ENCODE peak calls at places on chromosomes 12 and 14, in eight cellular contexts. Q is tibial artery; A is body of pancreas; W is fibroblast of mammary gland; T is naive thymus-derived CD4-positive, alpha-beta T cell; P is nephron progenitor cell; Z is LoVo; V is activated CD4-positive, alpha-beta T cell treated with anti-CD3 and anti-CD28 coated beads, Interleukin-2, amount 10 ng/mL, durations not matched to agents 7 days and 5 days. S is an unnamed sample.

GRCh38 chr14:89479802-89480201 is 62.8 kb upstream of the FOXN3 start:
- DNase-seq in Q (no peak), A (no peak), W (peak), T (no peak), P (no peak), Z (no peak), V (no peak), S (no peak)

GRCh38 chr14:56715938-56716337 is 94.3 kb downstream of the OTX2 start:
- DNase-seq in Q (no peak), A (no peak), W (no peak), T (no peak), P (no peak), Z (no peak), V (no peak), S (no peak)

GRCh38 chr12:46367351-46368029 is 5.1 kb downstream of the SLC38A2 start:
- DNase-seq in Q (no peak), A (no peak), W (no peak), T (no peak), P (no peak), Z (no peak), V (no peak), S (no peak)

GRCh38 chr14:20415723-20416622 is 2.7 kb upstream of the TEP1 start:
- DNase-seq in Q (peak), A (no peak), W (peak), T (peak), P (no peak), Z (peak), V (peak), S (peak)

GRCh38 chr12:119476951-119477350 is 116.6 kb upstream of the TMEM233 start:
- DNase-seq in Q (no peak), A (no peak), W (no peak), T (no peak), P (no peak), Z (no peak), V (no peak), S (no peak)

GRCh38 chr14:34324363-34324795 is 137.7 kb downstream of the SPTSSA start:
- DNase-seq in Q (no peak), A (peak), W (peak), T (no peak), P (peak), Z (peak), V (peak), S (no peak)

GRCh38 chr12:39102474-39103209 is 197.3 kb upstream of the CPNE8 start:
- DNase-seq in Q (no peak), A (no peak), W (peak), T (no peak), P (no peak), Z (no peak), V (no peak), S (peak)

GRCh38 chr12:73935817-73936216 is 601.8 kb upstream of the ATXN7L3B start:
- DNase-seq in Q (no peak), A (no peak), W (no peak), T (no peak), P (no peak), Z (no peak), V (no peak), S (no peak)

GRCh38 chr12:9951026-9951652 is 19.0 kb upstream of the CLEC2A start:
- DNase-seq in Q (no peak), A (no peak), W (no peak), T (peak), P (no peak), Z (no peak), V (peak), S (no peak)

GRCh38 chr12:46524778-46525177 is 152.2 kb upstream of the SLC38A2 start:
- DNase-seq in Q (peak), A (peak), W (peak), T (no peak), P (no peak), Z (no peak), V (no peak), S (no peak)

GRCh38 chr12:45268672-45269406 is 52.9 kb downstream of the ANO6 start:
- DNase-seq in Q (peak), A (peak), W (peak), T (no peak), P (peak), Z (peak), V (no peak), S (no peak)

GRCh38 chr12:7588703-7589329 is 76.9 kb downstream of the APOBEC1 start:
- DNase-seq in Q (peak), A (peak), W (peak), T (peak), P (no peak), Z (peak), V (peak), S (no peak)

GRCh38 chr12:19012965-19013364 is 116.6 kb upstream of the PLEKHA5 start:
- DNase-seq in Q (no peak), A (no peak), W (no peak), T (no peak), P (no peak), Z (no peak), V (no peak), S (no peak)